ENCODE peak calls at places on chromosomes 12 and 14, in eight cellular contexts. R is fibroblast of lung, F is Peyer's patch, J is cardiac muscle cell, C is A549, S is right lobe of liver, W is astrocyte, U is thyroid gland. E is an unnamed sample. For H3K4me1, the result is how much of the 10 kb centered on the place peaks cover.

GRCh38 chr12:57940915-57941164 is 527 bp upstream of the ATP23 start:
- DNase-seq in R (no peak), F (no peak), J (no peak), C (no peak), S (no peak), W (no peak), U (no peak), E (no peak)

GRCh38 chr12:14650791-14651190 is 45.6 kb downstream of the GUCY2C start:
- DNase-seq in R (no peak), F (no peak), J (no peak), C (no peak), S (no peak), W (no peak), U (no peak), E (no peak)

GRCh38 chr12:109448272-109448671 is 28.8 kb downstream of the KCTD10 start:
- DNase-seq in R (no peak), F (no peak), J (no peak), C (no peak), S (no peak), W (no peak), U (no peak), E (no peak)

GRCh38 chr12:121958521-121959240 is 40.3 kb downstream of the CFAP251 start:
- DNase-seq in R (peak), F (no peak), J (no peak), C (no peak), S (no peak), W (peak), U (peak), E (no peak)

GRCh38 chr14:49754570-49755097 is 13.3 kb upstream of the KLHDC2 start:
- DNase-seq in R (peak), F (no peak), J (no peak), C (no peak), S (no peak), W (no peak), U (no peak), E (no peak)

GRCh38 chr12:92927055-92927435 is 2.0 kb downstream of the EEA1 start:
- DNase-seq in R (peak), F (no peak), J (peak), C (no peak), S (no peak), W (no peak), U (no peak), E (no peak)

GRCh38 chr12:53748072-53748840 is 3.5 kb downstream of the CISTR start:
- DNase-seq in R (no peak), F (no peak), J (no peak), C (no peak), S (no peak), W (no peak), U (no peak), E (no peak)

GRCh38 chr12:63944586-63945228 is 100.2 kb downstream of the SRGAP1 start:
- DNase-seq in R (no peak), F (no peak), J (no peak), C (no peak), S (no peak), W (no peak), U (peak), E (no peak)

GRCh38 chr12:49555631-49556390 is 12.1 kb downstream of the MCRS1 start:
- DNase-seq in R (no peak), F (no peak), J (no peak), C (no peak), S (no peak), W (no peak), U (no peak), E (no peak)

GRCh38 chr12:19419086-19419485 is 20.2 kb upstream of the AEBP2 start:
- DNase-seq in R (no peak), F (no peak), J (no peak), C (no peak), S (no peak), W (no peak), U (no peak), E (no peak)

GRCh38 chr12:25701290-25701689 is 148.2 kb upstream of the LMNTD1 start:
- DNase-seq in R (peak), F (no peak), J (no peak), C (no peak), S (no peak), W (peak), U (no peak), E (no peak)

GRCh38 chr14:28773176-28773575 is 6.6 kb downstream of the FOXG1 start:
- DNase-seq in R (no peak), F (no peak), J (no peak), C (no peak), S (no peak), W (no peak), U (no peak), E (no peak)

GRCh38 chr12:40634431-40635131 is 57.7 kb upstream of the CNTN1 start:
- DNase-seq in R (no peak), F (no peak), J (no peak), C (no peak), S (no peak), W (no peak), U (no peak), E (no peak)

GRCh38 chr14:23409966-23410635 is 2.0 kb upstream of the MYH6 start:
- DNase-seq in R (no peak), F (no peak), J (peak), C (no peak), S (no peak), W (no peak), U (no peak), E (no peak)

GRCh38 chr14:104979758-104980591 is 1.8 kb upstream of the AHNAK2 start:
- DNase-seq in R (peak), F (no peak), J (no peak), C (no peak), S (peak), W (peak), U (peak), E (peak)
- H3K4me1 ChIP-seq in R (under half), F (under half), J (under half), C (half or more), S (under half), W (under half), U (half or more), E (under half)

DNA sequence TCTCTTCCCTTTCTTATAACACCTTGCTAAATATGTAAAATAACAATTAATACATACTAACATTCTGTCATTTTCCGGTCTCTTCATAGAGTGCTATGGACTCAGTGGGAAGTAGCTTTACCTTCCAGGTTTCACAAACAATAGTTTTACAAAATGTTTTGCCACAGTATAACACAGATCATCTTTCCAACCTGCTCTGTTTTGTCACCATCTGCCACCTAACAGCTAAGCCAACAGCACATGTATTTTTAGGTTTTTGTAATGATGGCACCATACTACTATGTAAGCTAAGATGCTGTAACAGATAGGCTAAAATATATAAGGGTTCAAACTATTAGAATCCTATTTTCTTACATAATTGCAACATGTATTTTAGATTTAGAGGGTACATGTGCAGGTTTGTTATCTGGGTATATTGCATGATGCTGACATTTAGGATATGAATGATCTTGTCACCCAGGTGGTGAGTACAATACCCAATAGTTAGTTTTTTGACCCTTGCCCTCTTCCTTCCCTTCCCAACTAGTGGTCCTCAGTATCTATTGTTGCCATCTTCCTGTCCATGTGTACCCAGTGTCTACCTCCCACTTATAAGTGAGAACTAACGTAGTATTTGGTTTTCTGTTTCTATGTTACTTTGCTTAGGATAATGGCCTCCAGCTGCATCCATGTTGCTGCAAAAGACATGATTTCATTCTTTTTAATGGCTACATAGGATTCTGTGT is 8.7 kb downstream of the RHOJ start:
- DNase-seq in R (no peak), F (no peak), J (no peak), C (no peak), S (no peak), W (no peak), U (no peak), E (no peak)
- H3K4me1 ChIP-seq in R (under half), F (under half), J (under half), C (under half), S (under half), W (under half), U (under half), E (under half)

GRCh38 chr12:6569312-6569711 is 1.2 kb upstream of the NOP2 start:
- DNase-seq in R (no peak), F (no peak), J (no peak), C (no peak), S (no peak), W (no peak), U (no peak), E (no peak)
- H3K4me1 ChIP-seq in R (under half), F (under half), J (under half), C (under half), S (under half), W (under half), U (under half), E (under half)

GRCh38 chr12:51323966-51324895 is at the start of gene BIN2:
- DNase-seq in R (no peak), F (peak), J (no peak), C (no peak), S (peak), W (no peak), U (peak), E (peak)

GRCh38 chr12:51320695-51321320 is 3.2 kb downstream of the BIN2 start:
- DNase-seq in R (no peak), F (peak), J (peak), C (no peak), S (no peak), W (peak), U (no peak), E (no peak)

GRCh38 chr12:51321882-51322281 is 2.1 kb downstream of the BIN2 start:
- DNase-seq in R (no peak), F (no peak), J (no peak), C (no peak), S (no peak), W (no peak), U (no peak), E (no peak)

GRCh38 chr12:51323317-51323960 is 535 bp downstream of the BIN2 start:
- DNase-seq in R (no peak), F (peak), J (no peak), C (no peak), S (no peak), W (no peak), U (no peak), E (no peak)

GRCh38 chr12:51322452-51322851 is 1.5 kb downstream of the BIN2 start:
- DNase-seq in R (no peak), F (no peak), J (no peak), C (no peak), S (no peak), W (no peak), U (no peak), E (no peak)
- H3K4me1 ChIP-seq in R (under half), F (under half), J (under half), C (under half), S (under half), W (under half), U (under half), E (under half)

DNA sequence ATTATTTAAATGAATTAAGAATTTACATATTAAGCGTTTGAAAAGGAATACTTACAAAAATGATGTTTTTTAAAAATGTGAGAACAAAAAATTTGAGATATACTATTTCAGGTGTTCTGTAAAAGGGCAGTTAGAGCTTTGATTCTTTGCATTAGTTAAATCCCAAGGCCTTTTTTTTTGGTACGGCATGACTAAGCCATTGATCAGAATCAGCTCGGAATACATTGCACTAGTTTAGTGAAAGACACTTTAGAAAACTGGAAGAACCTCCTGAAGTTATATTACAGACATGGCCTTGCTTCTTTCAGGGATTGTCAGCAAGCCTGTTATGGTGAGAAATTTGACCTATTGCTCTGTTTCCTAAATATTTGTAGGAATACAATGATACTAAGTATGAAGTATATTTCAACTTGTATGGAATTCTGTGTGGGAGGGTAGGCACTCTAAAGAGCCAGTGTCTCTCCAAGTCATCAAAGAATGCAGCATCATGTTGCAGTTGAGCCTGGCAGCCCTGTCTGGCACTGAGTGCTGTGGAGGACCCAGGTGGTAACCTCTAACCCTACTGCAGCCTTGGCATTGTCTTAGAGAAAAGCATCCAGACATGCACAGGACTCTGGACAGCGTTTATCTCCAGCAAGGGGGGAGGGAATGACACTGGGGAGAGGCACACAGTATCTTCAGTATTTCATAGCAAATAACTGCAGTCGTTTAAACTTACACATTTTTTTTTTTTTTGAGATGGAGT is 1.5 kb downstream of the KLC1 start:
- DNase-seq in R (no peak), F (no peak), J (no peak), C (no peak), S (no peak), W (no peak), U (no peak), E (no peak)
- H3K4me1 ChIP-seq in R (under half), F (under half), J (under half), C (under half), S (under half), W (under half), U (half or more), E (under half)

GRCh38 chr14:74620497-74620921 is 8.5 kb upstream of the LTBP2 start:
- DNase-seq in R (peak), F (no peak), J (no peak), C (peak), S (no peak), W (peak), U (no peak), E (no peak)
- H3K4me1 ChIP-seq in R (under half), F (under half), J (under half), C (half or more), S (under half), W (half or more), U (under half), E (under half)

DNA sequence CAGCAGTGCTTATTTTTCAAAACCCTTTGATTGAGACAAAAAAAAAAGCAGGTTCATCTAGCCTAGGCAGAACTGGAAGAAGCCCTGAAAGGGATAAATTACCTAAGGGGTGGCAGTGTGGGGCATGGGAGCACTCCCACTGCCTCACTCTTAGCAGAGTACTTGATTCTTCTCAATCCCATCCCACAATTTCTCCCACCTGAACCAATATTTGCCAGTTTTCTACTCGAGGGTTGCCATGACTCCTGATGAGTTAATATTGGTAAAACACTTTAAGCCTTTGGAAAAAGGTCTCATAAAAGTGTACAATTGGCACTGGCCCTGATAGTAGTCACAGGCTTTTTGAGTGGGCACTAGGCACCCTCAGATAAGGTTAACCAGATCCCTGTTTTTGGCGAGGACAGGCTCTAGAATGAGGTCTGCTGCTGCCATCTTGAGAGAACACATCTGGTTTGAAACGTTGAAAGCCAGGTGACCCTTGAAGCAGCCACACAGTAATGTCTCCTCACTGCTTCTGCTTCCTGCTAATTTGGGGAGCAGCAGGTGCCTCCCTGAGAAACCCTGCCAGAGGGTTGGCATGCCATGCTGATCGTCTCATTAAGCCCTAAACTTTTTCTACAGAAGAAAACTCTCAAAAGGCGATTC is 320.0 kb downstream of the RAD51B start:
- DNase-seq in R (no peak), F (no peak), J (no peak), C (no peak), S (no peak), W (no peak), U (no peak), E (peak)
- H3K4me1 ChIP-seq in R (under half), F (under half), J (under half), C (half or more), S (under half), W (half or more), U (half or more), E (under half)

DNA sequence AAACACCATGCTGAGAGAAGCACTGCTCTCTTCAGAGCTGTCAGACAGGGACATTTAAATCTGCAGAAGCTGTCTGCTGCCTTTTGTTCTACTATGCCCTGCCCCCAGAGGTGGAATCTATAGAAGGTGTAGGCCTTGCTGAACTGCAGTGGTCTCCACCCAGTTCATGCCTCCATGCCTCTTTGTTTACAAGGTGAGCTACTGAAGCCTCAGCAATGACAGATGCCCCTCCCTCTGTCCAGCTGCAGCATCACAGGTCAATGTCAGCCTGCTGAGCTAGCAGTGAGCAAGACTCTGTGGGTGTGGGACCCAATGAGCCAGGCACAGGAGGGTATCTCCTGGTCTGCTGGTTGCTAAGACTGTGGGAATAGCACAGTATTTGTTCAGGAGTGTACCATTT is 25.4 kb upstream of the CCDC198 start:
- DNase-seq in R (no peak), F (no peak), J (no peak), C (no peak), S (no peak), W (no peak), U (no peak), E (no peak)
- H3K4me1 ChIP-seq in R (under half), F (under half), J (under half), C (under half), S (under half), W (under half), U (under half), E (under half)

DNA sequence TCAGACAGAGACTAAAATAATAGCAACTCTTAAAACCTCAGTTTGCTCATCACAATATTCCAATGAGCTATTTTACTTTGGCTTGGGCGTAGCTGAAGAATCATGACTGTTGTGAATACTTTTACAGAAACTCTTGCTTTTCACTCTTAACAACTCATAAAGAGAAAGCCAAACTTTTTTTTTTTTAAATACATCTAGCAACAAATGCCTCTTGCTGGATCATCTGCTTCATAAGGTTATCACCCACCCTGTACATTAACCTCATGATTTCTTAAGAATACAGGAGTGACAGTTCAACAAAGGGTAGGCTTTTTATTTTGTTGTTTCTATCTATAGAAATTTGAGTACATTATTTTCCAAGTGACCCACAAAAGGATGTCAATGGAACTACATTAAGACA is 307.4 kb upstream of the DDHD1 start:
- DNase-seq in R (no peak), F (no peak), J (no peak), C (no peak), S (no peak), W (no peak), U (no peak), E (no peak)
- H3K4me1 ChIP-seq in R (under half), F (under half), J (under half), C (under half), S (under half), W (under half), U (under half), E (under half)